ENCODE peak calls at places on chromosomes 4 and X, in nine cellular contexts. One of them, this sample, is unnamed.

GRCh38 chr4:102869569-102870227 is 906 bp downstream of the CISD2 start:
- DNase-seq in CD8-positive, alpha-beta T cell: no peak
- DNase-seq in A673: no peak
- DNase-seq in activated naive CD8-positive, alpha-beta T cell treated with anti-CD3 and anti-CD28 coated beads, Interleukin-2, amount 50 U/mL, for 24 hours: no peak
- DNase-seq in tibial artery: no peak
- DNase-seq in colonic mucosa: peak; percentile 29
- DNase-seq in epithelial cell of esophagus: peak; percentile 4
- DNase-seq in NCI-H1417: no peak
- DNase-seq in GM03348: no peak
- DNase-seq in this sample: peak; percentile 41

GRCh38 chr4:93828830-93829530 is 427 bp downstream of the ATOH1 start:
- DNase-seq in CD8-positive, alpha-beta T cell: no peak
- DNase-seq in A673: no peak
- DNase-seq in activated naive CD8-positive, alpha-beta T cell treated with anti-CD3 and anti-CD28 coated beads, Interleukin-2, amount 50 U/mL, for 24 hours: no peak
- DNase-seq in tibial artery: no peak
- DNase-seq in colonic mucosa: peak; percentile 53
- DNase-seq in epithelial cell of esophagus: peak; percentile 20
- DNase-seq in NCI-H1417: peak; percentile 18
- DNase-seq in GM03348: peak; percentile 23
- DNase-seq in this sample: no peak

GRCh38 chrX:49695276-49696180 is at the start of gene PAGE1:
- DNase-seq in CD8-positive, alpha-beta T cell: no peak
- DNase-seq in A673: no peak
- DNase-seq in activated naive CD8-positive, alpha-beta T cell treated with anti-CD3 and anti-CD28 coated beads, Interleukin-2, amount 50 U/mL, for 24 hours: no peak
- DNase-seq in tibial artery: no peak
- DNase-seq in colonic mucosa: no peak
- DNase-seq in epithelial cell of esophagus: no peak
- DNase-seq in NCI-H1417: no peak
- DNase-seq in GM03348: no peak
- DNase-seq in this sample: no peak

GRCh38 chr4:116358633-116359222 is 726.6 kb downstream of the TRAM1L1 start:
- DNase-seq in CD8-positive, alpha-beta T cell: no peak
- DNase-seq in A673: peak; percentile 89
- DNase-seq in activated naive CD8-positive, alpha-beta T cell treated with anti-CD3 and anti-CD28 coated beads, Interleukin-2, amount 50 U/mL, for 24 hours: peak; percentile 35
- DNase-seq in tibial artery: no peak
- DNase-seq in colonic mucosa: peak; percentile 69
- DNase-seq in epithelial cell of esophagus: peak; percentile 91
- DNase-seq in NCI-H1417: peak; percentile 54
- DNase-seq in GM03348: peak; percentile 61
- DNase-seq in this sample: peak; percentile 26

GRCh38 chr4:24850669-24851068 is 55.3 kb downstream of the SOD3 start:
- DNase-seq in CD8-positive, alpha-beta T cell: no peak
- DNase-seq in A673: no peak
- DNase-seq in activated naive CD8-positive, alpha-beta T cell treated with anti-CD3 and anti-CD28 coated beads, Interleukin-2, amount 50 U/mL, for 24 hours: no peak
- DNase-seq in tibial artery: peak; percentile 81
- DNase-seq in colonic mucosa: no peak
- DNase-seq in epithelial cell of esophagus: peak; percentile 79
- DNase-seq in NCI-H1417: no peak
- DNase-seq in GM03348: peak; percentile 85
- DNase-seq in this sample: no peak

GRCh38 chr4:102625232-102625930 is 124.2 kb downstream of the NFKB1 start:
- DNase-seq in CD8-positive, alpha-beta T cell: peak; percentile 53
- DNase-seq in A673: peak; percentile 45
- DNase-seq in activated naive CD8-positive, alpha-beta T cell treated with anti-CD3 and anti-CD28 coated beads, Interleukin-2, amount 50 U/mL, for 24 hours: peak; percentile 65
- DNase-seq in tibial artery: no peak
- DNase-seq in colonic mucosa: no peak
- DNase-seq in epithelial cell of esophagus: peak; percentile 68
- DNase-seq in NCI-H1417: no peak
- DNase-seq in GM03348: peak; percentile 59
- DNase-seq in this sample: no peak

GRCh38 chr4:76204936-76205335 is 8.7 kb downstream of the SCARB2 start:
- DNase-seq in CD8-positive, alpha-beta T cell: no peak
- DNase-seq in A673: no peak
- DNase-seq in activated naive CD8-positive, alpha-beta T cell treated with anti-CD3 and anti-CD28 coated beads, Interleukin-2, amount 50 U/mL, for 24 hours: no peak
- DNase-seq in tibial artery: no peak
- DNase-seq in colonic mucosa: peak; percentile 6
- DNase-seq in epithelial cell of esophagus: no peak
- DNase-seq in NCI-H1417: no peak
- DNase-seq in GM03348: no peak
- DNase-seq in this sample: no peak

GRCh38 chr4:7900351-7900750 is 39.3 kb downstream of the AFAP1 start:
- DNase-seq in CD8-positive, alpha-beta T cell: no peak
- DNase-seq in A673: no peak
- DNase-seq in activated naive CD8-positive, alpha-beta T cell treated with anti-CD3 and anti-CD28 coated beads, Interleukin-2, amount 50 U/mL, for 24 hours: no peak
- DNase-seq in tibial artery: no peak
- DNase-seq in colonic mucosa: no peak
- DNase-seq in epithelial cell of esophagus: no peak
- DNase-seq in NCI-H1417: no peak
- DNase-seq in GM03348: no peak
- DNase-seq in this sample: no peak

GRCh38 chrX:57905141-57905540 is 5.1 kb downstream of the ZXDA start:
- DNase-seq in CD8-positive, alpha-beta T cell: no peak
- DNase-seq in A673: no peak
- DNase-seq in activated naive CD8-positive, alpha-beta T cell treated with anti-CD3 and anti-CD28 coated beads, Interleukin-2, amount 50 U/mL, for 24 hours: no peak
- DNase-seq in tibial artery: no peak
- DNase-seq in colonic mucosa: no peak
- DNase-seq in epithelial cell of esophagus: no peak
- DNase-seq in NCI-H1417: no peak
- DNase-seq in GM03348: no peak
- DNase-seq in this sample: no peak

GRCh38 chr4:172850838-172851237 is 317.8 kb upstream of the GALNT7 start:
- DNase-seq in CD8-positive, alpha-beta T cell: no peak
- DNase-seq in A673: peak; percentile 74
- DNase-seq in activated naive CD8-positive, alpha-beta T cell treated with anti-CD3 and anti-CD28 coated beads, Interleukin-2, amount 50 U/mL, for 24 hours: no peak
- DNase-seq in tibial artery: no peak
- DNase-seq in colonic mucosa: no peak
- DNase-seq in epithelial cell of esophagus: peak; percentile 83
- DNase-seq in NCI-H1417: no peak
- DNase-seq in GM03348: peak; percentile 20
- DNase-seq in this sample: no peak

GRCh38 chr4:153555730-153556440 is 89.7 kb downstream of the TMEM131L start:
- DNase-seq in CD8-positive, alpha-beta T cell: no peak
- DNase-seq in A673: peak; percentile 53
- DNase-seq in activated naive CD8-positive, alpha-beta T cell treated with anti-CD3 and anti-CD28 coated beads, Interleukin-2, amount 50 U/mL, for 24 hours: no peak
- DNase-seq in tibial artery: peak; percentile 91
- DNase-seq in colonic mucosa: peak; percentile 42
- DNase-seq in epithelial cell of esophagus: no peak
- DNase-seq in NCI-H1417: no peak
- DNase-seq in GM03348: no peak
- DNase-seq in this sample: no peak

GRCh38 chrX:50691820-50692219 is 122.2 kb downstream of the SHROOM4 start:
- DNase-seq in CD8-positive, alpha-beta T cell: no peak
- DNase-seq in A673: peak; percentile 85
- DNase-seq in activated naive CD8-positive, alpha-beta T cell treated with anti-CD3 and anti-CD28 coated beads, Interleukin-2, amount 50 U/mL, for 24 hours: no peak
- DNase-seq in tibial artery: no peak
- DNase-seq in colonic mucosa: peak; percentile 21
- DNase-seq in epithelial cell of esophagus: peak; percentile 46
- DNase-seq in NCI-H1417: peak; percentile 33
- DNase-seq in GM03348: peak; percentile 51
- DNase-seq in this sample: peak; percentile 46

GRCh38 chr4:176298664-176299063 is 21.1 kb upstream of the SPCS3 start:
- DNase-seq in CD8-positive, alpha-beta T cell: no peak
- DNase-seq in A673: no peak
- DNase-seq in activated naive CD8-positive, alpha-beta T cell treated with anti-CD3 and anti-CD28 coated beads, Interleukin-2, amount 50 U/mL, for 24 hours: no peak
- DNase-seq in tibial artery: no peak
- DNase-seq in colonic mucosa: no peak
- DNase-seq in epithelial cell of esophagus: no peak
- DNase-seq in NCI-H1417: no peak
- DNase-seq in GM03348: no peak
- DNase-seq in this sample: no peak

This sample was measured in NCI-H1092 treated with DMSO at 0.1 percent for 48 hours.